ENCODE peak calls at places on chromosome 13, in eight cellular contexts. One of them, this sample, is unnamed.

GRCh38 chr13:51803018-51803417 is 945 bp downstream of the DHRS12 start:
- DNase-seq in GM12891: no peak
- DNase-seq in NCI-H1417 treated with DMSO at 0.1 percent for 48 hours: no peak
- DNase-seq in NCI-H69: peak; percentile 71
- DNase-seq in nephron progenitor cell: no peak
- DNase-seq in activated CD8-positive, alpha-beta memory T cell treated with anti-CD3 and anti-CD28 coated beads, Interleukin-2, amount 10 ng/mL, durations not matched to agents 7 days and 5 days: no peak
- DNase-seq in neural crest cell: no peak
- DNase-seq in stimulated activated CD4-positive, alpha-beta T cell treated with anti-CD3 and anti-CD28 coated beads, Interleukin-12 subunit alpha, Interleukin-12 subunit beta, amount 100 ng/mL, for 48 hours: no peak
- DNase-seq in this sample: peak; percentile 37

GRCh38 chr13:24301911-24302310 is 7.5 kb upstream of the C1QTNF9 start:
- DNase-seq in GM12891: no peak
- DNase-seq in NCI-H1417 treated with DMSO at 0.1 percent for 48 hours: no peak
- DNase-seq in NCI-H69: no peak
- DNase-seq in nephron progenitor cell: no peak
- DNase-seq in activated CD8-positive, alpha-beta memory T cell treated with anti-CD3 and anti-CD28 coated beads, Interleukin-2, amount 10 ng/mL, durations not matched to agents 7 days and 5 days: no peak
- DNase-seq in neural crest cell: no peak
- DNase-seq in stimulated activated CD4-positive, alpha-beta T cell treated with anti-CD3 and anti-CD28 coated beads, Interleukin-12 subunit alpha, Interleukin-12 subunit beta, amount 100 ng/mL, for 48 hours: no peak
- DNase-seq in this sample: no peak

GRCh38 chr13:112244495-112245177 is 131.5 kb upstream of the SPACA7 start:
- DNase-seq in GM12891: no peak
- DNase-seq in NCI-H1417 treated with DMSO at 0.1 percent for 48 hours: no peak
- DNase-seq in NCI-H69: no peak
- DNase-seq in nephron progenitor cell: no peak
- DNase-seq in activated CD8-positive, alpha-beta memory T cell treated with anti-CD3 and anti-CD28 coated beads, Interleukin-2, amount 10 ng/mL, durations not matched to agents 7 days and 5 days: peak; percentile 22
- DNase-seq in neural crest cell: no peak
- DNase-seq in stimulated activated CD4-positive, alpha-beta T cell treated with anti-CD3 and anti-CD28 coated beads, Interleukin-12 subunit alpha, Interleukin-12 subunit beta, amount 100 ng/mL, for 48 hours: no peak
- DNase-seq in this sample: no peak

GRCh38 chr13:110062077-110062776 is 244.7 kb downstream of the COL4A1 start:
- DNase-seq in GM12891: no peak
- DNase-seq in NCI-H1417 treated with DMSO at 0.1 percent for 48 hours: no peak
- DNase-seq in NCI-H69: no peak
- DNase-seq in nephron progenitor cell: no peak
- DNase-seq in activated CD8-positive, alpha-beta memory T cell treated with anti-CD3 and anti-CD28 coated beads, Interleukin-2, amount 10 ng/mL, durations not matched to agents 7 days and 5 days: no peak
- DNase-seq in neural crest cell: no peak
- DNase-seq in stimulated activated CD4-positive, alpha-beta T cell treated with anti-CD3 and anti-CD28 coated beads, Interleukin-12 subunit alpha, Interleukin-12 subunit beta, amount 100 ng/mL, for 48 hours: no peak
- DNase-seq in this sample: no peak

GRCh38 chr13:94305463-94305862 is 174.0 kb downstream of the DCT start:
- DNase-seq in GM12891: no peak
- DNase-seq in NCI-H1417 treated with DMSO at 0.1 percent for 48 hours: no peak
- DNase-seq in NCI-H69: peak; percentile 56
- DNase-seq in nephron progenitor cell: no peak
- DNase-seq in activated CD8-positive, alpha-beta memory T cell treated with anti-CD3 and anti-CD28 coated beads, Interleukin-2, amount 10 ng/mL, durations not matched to agents 7 days and 5 days: no peak
- DNase-seq in neural crest cell: no peak
- DNase-seq in stimulated activated CD4-positive, alpha-beta T cell treated with anti-CD3 and anti-CD28 coated beads, Interleukin-12 subunit alpha, Interleukin-12 subunit beta, amount 100 ng/mL, for 48 hours: no peak
- DNase-seq in this sample: no peak

GRCh38 chr13:30464496-30465351 is 1.0 kb downstream of the HMGB1 start:
- DNase-seq in GM12891: peak; percentile 47
- DNase-seq in NCI-H1417 treated with DMSO at 0.1 percent for 48 hours: no peak
- DNase-seq in NCI-H69: peak; percentile 88
- DNase-seq in nephron progenitor cell: peak; percentile 79
- DNase-seq in activated CD8-positive, alpha-beta memory T cell treated with anti-CD3 and anti-CD28 coated beads, Interleukin-2, amount 10 ng/mL, durations not matched to agents 7 days and 5 days: peak; percentile 80
- DNase-seq in neural crest cell: peak; percentile 59
- DNase-seq in stimulated activated CD4-positive, alpha-beta T cell treated with anti-CD3 and anti-CD28 coated beads, Interleukin-12 subunit alpha, Interleukin-12 subunit beta, amount 100 ng/mL, for 48 hours: peak; percentile 58
- DNase-seq in this sample: peak; percentile 80

GRCh38 chr13:50684366-50684765 is 159.1 kb downstream of the DLEU7 start:
- DNase-seq in GM12891: no peak
- DNase-seq in NCI-H1417 treated with DMSO at 0.1 percent for 48 hours: no peak
- DNase-seq in NCI-H69: no peak
- DNase-seq in nephron progenitor cell: no peak
- DNase-seq in activated CD8-positive, alpha-beta memory T cell treated with anti-CD3 and anti-CD28 coated beads, Interleukin-2, amount 10 ng/mL, durations not matched to agents 7 days and 5 days: no peak
- DNase-seq in neural crest cell: no peak
- DNase-seq in stimulated activated CD4-positive, alpha-beta T cell treated with anti-CD3 and anti-CD28 coated beads, Interleukin-12 subunit alpha, Interleukin-12 subunit beta, amount 100 ng/mL, for 48 hours: no peak
- DNase-seq in this sample: peak; percentile 15

GRCh38 chr13:51645154-51645650 is 60.9 kb downstream of the WDFY2 start:
- DNase-seq in GM12891: no peak
- DNase-seq in NCI-H1417 treated with DMSO at 0.1 percent for 48 hours: no peak
- DNase-seq in NCI-H69: peak; percentile 39
- DNase-seq in nephron progenitor cell: no peak
- DNase-seq in activated CD8-positive, alpha-beta memory T cell treated with anti-CD3 and anti-CD28 coated beads, Interleukin-2, amount 10 ng/mL, durations not matched to agents 7 days and 5 days: no peak
- DNase-seq in neural crest cell: no peak
- DNase-seq in stimulated activated CD4-positive, alpha-beta T cell treated with anti-CD3 and anti-CD28 coated beads, Interleukin-12 subunit alpha, Interleukin-12 subunit beta, amount 100 ng/mL, for 48 hours: no peak
- DNase-seq in this sample: no peak

GRCh38 chr13:40897058-40897457 is 107.6 kb downstream of the SLC25A15 start:
- DNase-seq in GM12891: no peak
- DNase-seq in NCI-H1417 treated with DMSO at 0.1 percent for 48 hours: no peak
- DNase-seq in NCI-H69: no peak
- DNase-seq in nephron progenitor cell: no peak
- DNase-seq in activated CD8-positive, alpha-beta memory T cell treated with anti-CD3 and anti-CD28 coated beads, Interleukin-2, amount 10 ng/mL, durations not matched to agents 7 days and 5 days: no peak
- DNase-seq in neural crest cell: no peak
- DNase-seq in stimulated activated CD4-positive, alpha-beta T cell treated with anti-CD3 and anti-CD28 coated beads, Interleukin-12 subunit alpha, Interleukin-12 subunit beta, amount 100 ng/mL, for 48 hours: no peak
- DNase-seq in this sample: no peak

GRCh38 chr13:48156466-48156865 is 61.6 kb upstream of the MED4 start:
- DNase-seq in GM12891: no peak
- DNase-seq in NCI-H1417 treated with DMSO at 0.1 percent for 48 hours: no peak
- DNase-seq in NCI-H69: peak; percentile 3
- DNase-seq in nephron progenitor cell: no peak
- DNase-seq in activated CD8-positive, alpha-beta memory T cell treated with anti-CD3 and anti-CD28 coated beads, Interleukin-2, amount 10 ng/mL, durations not matched to agents 7 days and 5 days: peak; percentile 85
- DNase-seq in neural crest cell: peak; percentile 1
- DNase-seq in stimulated activated CD4-positive, alpha-beta T cell treated with anti-CD3 and anti-CD28 coated beads, Interleukin-12 subunit alpha, Interleukin-12 subunit beta, amount 100 ng/mL, for 48 hours: peak; percentile 57
- DNase-seq in this sample: peak; percentile 43

This sample was measured in left colon.